ENCODE peak calls at places on chromosomes 13 and 19, in four cellular contexts. C is HFF-Myc; G is cardiac muscle cell; M is CD8-positive, alpha-beta T cell. D is an unnamed sample.

GRCh38 chr19:48812094-48812929 is 1.5 kb upstream of the BCAT2 start:
- DNase-seq in M (peak), G (peak), C (no peak), D (peak)

GRCh38 chr19:3276341-3276799 is 51.9 kb downstream of the CELF5 start:
- DNase-seq in C (no peak), M (peak), G (no peak), D (peak)

GRCh38 chr19:18418725-18419194 is 438 bp upstream of the SSBP4 start:
- DNase-seq in G (no peak), M (peak), C (no peak), D (no peak)

GRCh38 chr19:4688587-4688986 is 18.4 kb upstream of the MYDGF start:
- DNase-seq in M (no peak), G (no peak), C (no peak), D (no peak)

GRCh38 chr19:41325947-41326706 is 16.2 kb downstream of the CCDC97 start:
- DNase-seq in M (peak), G (peak), C (no peak), D (no peak)

GRCh38 chr13:76968041-76968440 is 19.7 kb downstream of the ACOD1 start:
- DNase-seq in M (no peak), G (no peak), C (no peak), D (no peak)

GRCh38 chr13:69306766-69307165 is 800.9 kb upstream of the ATXN8OS start:
- DNase-seq in M (no peak), C (no peak), G (no peak), D (no peak)

GRCh38 chr19:35274323-35274722 is 5.6 kb downstream of the USF2 start:
- DNase-seq in G (no peak), M (no peak), C (no peak), D (no peak)

GRCh38 chr19:13398780-13399726 is 107.2 kb downstream of the CACNA1A start:
- DNase-seq in G (no peak), M (no peak), C (peak), D (no peak)

GRCh38 chr19:21127898-21128297 is 13.9 kb upstream of the ZNF431 start:
- DNase-seq in C (no peak), M (no peak), G (no peak), D (no peak)

GRCh38 chr13:42355118-42355840 is 83.3 kb downstream of the AKAP11 start:
- DNase-seq in C (no peak), G (peak), M (peak), D (no peak)

GRCh38 chr19:50564229-50565105 is 3.8 kb downstream of the LRRC4B start:
- DNase-seq in M (no peak), C (no peak), G (no peak), D (no peak)

GRCh38 chr13:34620073-34620858 is 321.8 kb upstream of the NBEA start:
- DNase-seq in C (no peak), G (no peak), M (no peak), D (no peak)

GRCh38 chr19:38384209-38385027 is 3.4 kb downstream of the GGN start:
- DNase-seq in G (peak), C (no peak), M (no peak), D (peak)

GRCh38 chr19:5624154-5624663 is 1.3 kb downstream of the SAFB start:
- DNase-seq in M (peak), G (peak), C (no peak), D (peak)

DNA sequence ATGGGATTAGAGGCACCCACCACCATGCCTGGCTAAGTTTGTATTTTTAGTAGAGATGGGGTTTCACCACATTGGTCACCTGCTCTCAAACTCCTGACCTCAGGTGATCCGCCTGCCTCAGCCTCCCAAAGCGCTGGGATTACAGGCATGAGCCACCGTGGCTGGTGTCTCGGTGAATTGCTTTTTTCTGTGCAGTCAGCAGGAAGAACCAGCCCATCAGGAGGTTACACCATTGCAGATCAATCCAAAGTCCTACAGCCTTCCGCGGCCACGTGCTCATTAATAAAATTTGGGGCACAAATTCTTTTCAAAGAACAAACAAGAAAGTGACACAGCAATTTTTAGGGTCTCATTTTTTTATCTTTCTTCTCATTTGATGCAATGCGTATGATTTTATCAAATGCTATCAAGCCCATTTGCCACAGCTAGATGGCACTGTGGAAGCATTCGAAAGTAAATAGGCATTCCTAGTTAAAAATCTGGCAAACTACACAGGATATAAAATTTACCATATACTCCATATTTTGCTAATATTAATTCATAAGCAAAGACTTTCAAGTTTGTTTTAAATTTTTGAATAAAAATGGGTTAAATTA is 54.4 kb upstream of the ZNF835 start:
- DNase-seq in C (no peak), G (no peak), M (no peak), D (no peak)
- TF ChIP-seq CTCF in C (no peak), G (no peak), M (no peak), D (no peak)

GRCh38 chr13:73908809-73909208 is 225.4 kb downstream of the KLF12 start:
- DNase-seq in C (no peak), M (no peak), G (no peak), D (no peak)

GRCh38 chr13:73910733-73911132 is 223.5 kb downstream of the KLF12 start:
- DNase-seq in M (no peak), C (no peak), G (no peak), D (no peak)

GRCh38 chr13:73918691-73919090 is 215.5 kb downstream of the KLF12 start:
- DNase-seq in G (no peak), C (no peak), M (no peak), D (no peak)

GRCh38 chr13:73913043-73913740 is 221.0 kb downstream of the KLF12 start:
- DNase-seq in M (no peak), G (no peak), C (no peak), D (no peak)

DNA sequence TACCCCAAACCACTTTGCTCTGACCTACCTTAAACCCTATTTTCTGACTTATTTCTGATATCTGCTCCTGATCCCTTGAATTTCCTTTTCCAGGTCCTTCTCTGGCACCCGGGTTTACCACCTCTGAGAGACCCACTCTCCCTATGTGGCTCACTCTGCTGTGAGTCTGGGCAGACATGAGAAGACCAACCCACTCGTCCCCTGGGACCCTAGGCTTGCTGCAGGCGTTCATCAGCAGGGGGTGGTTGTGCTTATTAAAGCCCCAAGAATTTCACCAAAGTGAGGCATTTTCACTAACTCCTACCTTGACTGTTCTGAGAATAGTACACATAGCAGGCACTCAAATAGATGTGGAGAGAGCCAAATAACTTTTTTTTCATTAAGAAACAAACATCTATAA is 220.1 kb downstream of the KLF12 start:
- DNase-seq in G (no peak), M (no peak), C (no peak), D (no peak)
- TF ChIP-seq CTCF in G (no peak), M (no peak), C (no peak), D (no peak)

GRCh38 chr19:55088543-55089265 is 13.0 kb downstream of the EPS8L1 start:
- DNase-seq in M (peak), C (no peak), G (peak), D (peak)
- TF ChIP-seq CTCF in M (peak), C (peak), G (peak), D (peak)

GRCh38 chr13:39930544-39931444 is 275.3 kb downstream of the COG6 start:
- DNase-seq in M (no peak), G (no peak), C (no peak), D (no peak)
- TF ChIP-seq CTCF in M (no peak), G (no peak), C (no peak), D (no peak)

DNA sequence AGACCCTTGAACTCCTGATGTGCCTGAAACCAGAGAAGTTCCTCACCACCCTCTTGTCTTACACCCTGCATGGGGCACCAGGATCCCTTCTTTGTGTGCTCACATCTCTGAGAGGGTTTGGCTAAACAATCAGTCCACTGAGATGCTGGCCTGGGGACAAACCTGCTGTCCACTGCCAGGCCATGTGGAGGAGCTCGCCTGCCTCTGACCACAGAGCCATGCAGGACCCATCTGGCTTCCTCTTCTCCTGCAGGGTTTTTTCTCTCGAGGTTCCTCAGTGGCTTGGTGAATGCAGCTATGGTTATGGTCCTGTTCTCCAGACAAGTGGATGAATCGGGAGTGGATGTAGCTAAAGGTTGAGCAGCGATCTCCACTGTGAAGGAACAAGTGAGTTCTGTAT is 49.1 kb upstream of the MEDAG start:
- DNase-seq in C (no peak), M (no peak), G (no peak), D (no peak)
- TF ChIP-seq CTCF in C (no peak), M (no peak), G (no peak), D (no peak)

DNA sequence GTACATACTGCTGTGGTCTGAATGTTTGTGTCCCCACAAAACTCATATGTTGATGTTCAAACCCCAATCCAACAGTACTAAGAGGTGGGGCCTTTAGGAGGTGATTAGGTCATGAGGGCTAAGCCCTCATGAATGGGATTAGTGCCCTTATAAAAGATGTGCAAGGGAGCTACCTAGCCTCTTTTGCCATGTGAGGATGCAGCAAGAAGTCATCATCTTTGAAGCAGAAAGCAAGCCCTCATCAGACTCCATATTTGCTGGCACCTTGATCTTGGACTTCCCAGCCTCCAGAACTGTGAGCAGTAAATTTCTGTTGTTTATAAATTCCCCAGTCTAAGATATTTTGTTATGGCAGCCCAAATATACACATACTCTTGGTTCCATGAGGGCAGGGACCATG is 33.9 kb downstream of the PEG3 start:
- DNase-seq in G (no peak), M (no peak), C (no peak), D (no peak)
- TF ChIP-seq CTCF in G (no peak), M (no peak), C (no peak), D (no peak)

GRCh38 chr19:29690842-29691241 is 24.2 kb downstream of the C19orf12 start:
- DNase-seq in G (no peak), C (no peak), M (peak), D (no peak)
- TF ChIP-seq CTCF in G (peak), C (peak), M (peak), D (no peak)

D was measured in endothelial cell.